ENCODE peak calls at places on chromosomes 13 and 19, in ten cellular contexts. One of them, this sample, is unnamed.

GRCh38 chr13:113366031-113366588 is 2.2 kb upstream of the GRTP1 start:
- DNase-seq in hepatocyte: no peak
- DNase-seq in stimulated activated CD4-positive, alpha-beta T cell treated with anti-CD3 and anti-CD28 coated beads, Interleukin-1b, Interleukin-23, amount 100 ng/mL, for 24 hours: no peak
- DNase-seq in HFF-Myc: no peak
- DNase-seq in T-helper 2 cell: no peak
- DNase-seq in fibroblast of pulmonary artery: no peak
- DNase-seq in effector CD4-positive, alpha-beta T cell: no peak
- DNase-seq in caudate nucleus: no peak
- DNase-seq in posterior vena cava: no peak
- DNase-seq in AG04450: no peak
- DNase-seq in this sample: no peak

GRCh38 chr13:92677571-92677970 is 549.0 kb upstream of the GPC6 start:
- DNase-seq in hepatocyte: peak; percentile 8
- DNase-seq in stimulated activated CD4-positive, alpha-beta T cell treated with anti-CD3 and anti-CD28 coated beads, Interleukin-1b, Interleukin-23, amount 100 ng/mL, for 24 hours: no peak
- DNase-seq in HFF-Myc: no peak
- DNase-seq in T-helper 2 cell: no peak
- DNase-seq in fibroblast of pulmonary artery: no peak
- DNase-seq in effector CD4-positive, alpha-beta T cell: no peak
- DNase-seq in caudate nucleus: no peak
- DNase-seq in posterior vena cava: no peak
- DNase-seq in AG04450: no peak
- DNase-seq in this sample: no peak

GRCh38 chr13:43516401-43516826 is 270.4 kb downstream of the ENOX1 start:
- DNase-seq in hepatocyte: peak; percentile 47
- DNase-seq in stimulated activated CD4-positive, alpha-beta T cell treated with anti-CD3 and anti-CD28 coated beads, Interleukin-1b, Interleukin-23, amount 100 ng/mL, for 24 hours: no peak
- DNase-seq in HFF-Myc: peak; percentile 54
- DNase-seq in T-helper 2 cell: no peak
- DNase-seq in fibroblast of pulmonary artery: peak; percentile 76
- DNase-seq in effector CD4-positive, alpha-beta T cell: no peak
- DNase-seq in caudate nucleus: no peak
- DNase-seq in posterior vena cava: no peak
- DNase-seq in AG04450: peak; percentile 65
- DNase-seq in this sample: no peak

GRCh38 chr19:756232-756631 is 5.3 kb downstream of the MISP start:
- DNase-seq in hepatocyte: no peak
- DNase-seq in stimulated activated CD4-positive, alpha-beta T cell treated with anti-CD3 and anti-CD28 coated beads, Interleukin-1b, Interleukin-23, amount 100 ng/mL, for 24 hours: no peak
- DNase-seq in HFF-Myc: no peak
- DNase-seq in T-helper 2 cell: no peak
- DNase-seq in fibroblast of pulmonary artery: peak; percentile 35
- DNase-seq in effector CD4-positive, alpha-beta T cell: no peak
- DNase-seq in caudate nucleus: no peak
- DNase-seq in posterior vena cava: no peak
- DNase-seq in AG04450: no peak
- DNase-seq in this sample: no peak

GRCh38 chr19:6947745-6948144 is 60.4 kb downstream of the ADGRE1 start:
- DNase-seq in hepatocyte: no peak
- DNase-seq in stimulated activated CD4-positive, alpha-beta T cell treated with anti-CD3 and anti-CD28 coated beads, Interleukin-1b, Interleukin-23, amount 100 ng/mL, for 24 hours: peak; percentile 38
- DNase-seq in HFF-Myc: peak; percentile 46
- DNase-seq in T-helper 2 cell: peak; percentile 12
- DNase-seq in fibroblast of pulmonary artery: peak; percentile 22
- DNase-seq in effector CD4-positive, alpha-beta T cell: no peak
- DNase-seq in caudate nucleus: no peak
- DNase-seq in posterior vena cava: no peak
- DNase-seq in AG04450: no peak
- DNase-seq in this sample: no peak

GRCh38 chr19:33403973-33404304 is 30.4 kb downstream of the CEBPG start:
- DNase-seq in hepatocyte: no peak
- DNase-seq in stimulated activated CD4-positive, alpha-beta T cell treated with anti-CD3 and anti-CD28 coated beads, Interleukin-1b, Interleukin-23, amount 100 ng/mL, for 24 hours: no peak
- DNase-seq in HFF-Myc: no peak
- DNase-seq in T-helper 2 cell: no peak
- DNase-seq in fibroblast of pulmonary artery: no peak
- DNase-seq in effector CD4-positive, alpha-beta T cell: no peak
- DNase-seq in caudate nucleus: no peak
- DNase-seq in posterior vena cava: peak; percentile 50
- DNase-seq in AG04450: no peak
- DNase-seq in this sample: no peak

GRCh38 chr13:74129500-74130144 is 4.6 kb downstream of the KLF12 start:
- DNase-seq in hepatocyte: no peak
- DNase-seq in stimulated activated CD4-positive, alpha-beta T cell treated with anti-CD3 and anti-CD28 coated beads, Interleukin-1b, Interleukin-23, amount 100 ng/mL, for 24 hours: no peak
- DNase-seq in HFF-Myc: no peak
- DNase-seq in T-helper 2 cell: no peak
- DNase-seq in fibroblast of pulmonary artery: no peak
- DNase-seq in effector CD4-positive, alpha-beta T cell: peak; percentile 4
- DNase-seq in caudate nucleus: no peak
- DNase-seq in posterior vena cava: no peak
- DNase-seq in AG04450: no peak
- DNase-seq in this sample: no peak

GRCh38 chr13:76815344-76815743 is 70.9 kb downstream of the KCTD12 start:
- DNase-seq in hepatocyte: no peak
- DNase-seq in stimulated activated CD4-positive, alpha-beta T cell treated with anti-CD3 and anti-CD28 coated beads, Interleukin-1b, Interleukin-23, amount 100 ng/mL, for 24 hours: no peak
- DNase-seq in HFF-Myc: no peak
- DNase-seq in T-helper 2 cell: no peak
- DNase-seq in fibroblast of pulmonary artery: no peak
- DNase-seq in effector CD4-positive, alpha-beta T cell: no peak
- DNase-seq in caudate nucleus: no peak
- DNase-seq in posterior vena cava: no peak
- DNase-seq in AG04450: no peak
- DNase-seq in this sample: no peak

GRCh38 chr13:108194435-108194936 is 20.9 kb downstream of the LIG4 start:
- DNase-seq in hepatocyte: no peak
- DNase-seq in stimulated activated CD4-positive, alpha-beta T cell treated with anti-CD3 and anti-CD28 coated beads, Interleukin-1b, Interleukin-23, amount 100 ng/mL, for 24 hours: no peak
- DNase-seq in HFF-Myc: no peak
- DNase-seq in T-helper 2 cell: no peak
- DNase-seq in fibroblast of pulmonary artery: no peak
- DNase-seq in effector CD4-positive, alpha-beta T cell: no peak
- DNase-seq in caudate nucleus: no peak
- DNase-seq in posterior vena cava: no peak
- DNase-seq in AG04450: no peak
- DNase-seq in this sample: no peak

GRCh38 chr19:55690109-55690768 is 15.2 kb downstream of the EPN1 start:
- DNase-seq in hepatocyte: no peak
- DNase-seq in stimulated activated CD4-positive, alpha-beta T cell treated with anti-CD3 and anti-CD28 coated beads, Interleukin-1b, Interleukin-23, amount 100 ng/mL, for 24 hours: no peak
- DNase-seq in HFF-Myc: no peak
- DNase-seq in T-helper 2 cell: no peak
- DNase-seq in fibroblast of pulmonary artery: no peak
- DNase-seq in effector CD4-positive, alpha-beta T cell: no peak
- DNase-seq in caudate nucleus: no peak
- DNase-seq in posterior vena cava: peak; percentile 79
- DNase-seq in AG04450: no peak
- DNase-seq in this sample: no peak

GRCh38 chr19:35120492-35120891 is 4.9 kb downstream of the FXYD3 start:
- DNase-seq in hepatocyte: no peak
- DNase-seq in stimulated activated CD4-positive, alpha-beta T cell treated with anti-CD3 and anti-CD28 coated beads, Interleukin-1b, Interleukin-23, amount 100 ng/mL, for 24 hours: no peak
- DNase-seq in HFF-Myc: peak; percentile 90
- DNase-seq in T-helper 2 cell: no peak
- DNase-seq in fibroblast of pulmonary artery: peak; percentile 23
- DNase-seq in effector CD4-positive, alpha-beta T cell: no peak
- DNase-seq in caudate nucleus: no peak
- DNase-seq in posterior vena cava: no peak
- DNase-seq in AG04450: no peak
- DNase-seq in this sample: no peak

GRCh38 chr19:53870485-53870844 is 2.8 kb downstream of the MYADM start:
- DNase-seq in hepatocyte: peak; percentile 44
- DNase-seq in stimulated activated CD4-positive, alpha-beta T cell treated with anti-CD3 and anti-CD28 coated beads, Interleukin-1b, Interleukin-23, amount 100 ng/mL, for 24 hours: no peak
- DNase-seq in HFF-Myc: no peak
- DNase-seq in T-helper 2 cell: no peak
- DNase-seq in fibroblast of pulmonary artery: no peak
- DNase-seq in effector CD4-positive, alpha-beta T cell: no peak
- DNase-seq in caudate nucleus: no peak
- DNase-seq in posterior vena cava: no peak
- DNase-seq in AG04450: no peak
- DNase-seq in this sample: no peak

GRCh38 chr19:17549088-17549740 is 6.2 kb upstream of the COLGALT1 start:
- DNase-seq in hepatocyte: no peak
- DNase-seq in stimulated activated CD4-positive, alpha-beta T cell treated with anti-CD3 and anti-CD28 coated beads, Interleukin-1b, Interleukin-23, amount 100 ng/mL, for 24 hours: no peak
- DNase-seq in HFF-Myc: no peak
- DNase-seq in T-helper 2 cell: no peak
- DNase-seq in fibroblast of pulmonary artery: no peak
- DNase-seq in effector CD4-positive, alpha-beta T cell: no peak
- DNase-seq in caudate nucleus: no peak
- DNase-seq in posterior vena cava: no peak
- DNase-seq in AG04450: no peak
- DNase-seq in this sample: no peak

GRCh38 chr19:53879145-53880037 is 2.6 kb upstream of the PRKCG start:
- DNase-seq in hepatocyte: peak; percentile 96
- DNase-seq in stimulated activated CD4-positive, alpha-beta T cell treated with anti-CD3 and anti-CD28 coated beads, Interleukin-1b, Interleukin-23, amount 100 ng/mL, for 24 hours: peak; percentile 75
- DNase-seq in HFF-Myc: peak; percentile 63
- DNase-seq in T-helper 2 cell: peak; percentile 69
- DNase-seq in fibroblast of pulmonary artery: peak; percentile 92
- DNase-seq in effector CD4-positive, alpha-beta T cell: peak; percentile 59
- DNase-seq in caudate nucleus: peak; percentile 85
- DNase-seq in posterior vena cava: peak; percentile 98
- DNase-seq in AG04450: peak; percentile 67
- DNase-seq in this sample: peak; percentile 95

GRCh38 chr13:64928704-64929499 is 2301.2 kb downstream of the PCDH9 start:
- DNase-seq in hepatocyte: peak; percentile 11
- DNase-seq in stimulated activated CD4-positive, alpha-beta T cell treated with anti-CD3 and anti-CD28 coated beads, Interleukin-1b, Interleukin-23, amount 100 ng/mL, for 24 hours: no peak
- DNase-seq in HFF-Myc: peak; percentile 19
- DNase-seq in T-helper 2 cell: no peak
- DNase-seq in fibroblast of pulmonary artery: peak; percentile 84
- DNase-seq in effector CD4-positive, alpha-beta T cell: no peak
- DNase-seq in caudate nucleus: no peak
- DNase-seq in posterior vena cava: no peak
- DNase-seq in AG04450: peak; percentile 27
- DNase-seq in this sample: no peak

GRCh38 chr13:46896346-46897138 is at the start of gene HTR2A:
- DNase-seq in hepatocyte: peak; percentile 14
- DNase-seq in stimulated activated CD4-positive, alpha-beta T cell treated with anti-CD3 and anti-CD28 coated beads, Interleukin-1b, Interleukin-23, amount 100 ng/mL, for 24 hours: no peak
- DNase-seq in HFF-Myc: no peak
- DNase-seq in T-helper 2 cell: no peak
- DNase-seq in fibroblast of pulmonary artery: peak; percentile 40
- DNase-seq in effector CD4-positive, alpha-beta T cell: no peak
- DNase-seq in caudate nucleus: no peak
- DNase-seq in posterior vena cava: peak; percentile 89
- DNase-seq in AG04450: no peak
- DNase-seq in this sample: peak; percentile 10

GRCh38 chr19:4375164-4375619 is 25.2 kb downstream of the SH3GL1 start:
- DNase-seq in hepatocyte: peak; percentile 85
- DNase-seq in stimulated activated CD4-positive, alpha-beta T cell treated with anti-CD3 and anti-CD28 coated beads, Interleukin-1b, Interleukin-23, amount 100 ng/mL, for 24 hours: no peak
- DNase-seq in HFF-Myc: no peak
- DNase-seq in T-helper 2 cell: no peak
- DNase-seq in fibroblast of pulmonary artery: no peak
- DNase-seq in effector CD4-positive, alpha-beta T cell: no peak
- DNase-seq in caudate nucleus: no peak
- DNase-seq in posterior vena cava: peak; percentile 81
- DNase-seq in AG04450: no peak
- DNase-seq in this sample: no peak

GRCh38 chr13:25732146-25732865 is 319.5 kb downstream of the SHISA2 start:
- DNase-seq in hepatocyte: no peak
- DNase-seq in stimulated activated CD4-positive, alpha-beta T cell treated with anti-CD3 and anti-CD28 coated beads, Interleukin-1b, Interleukin-23, amount 100 ng/mL, for 24 hours: no peak
- DNase-seq in HFF-Myc: no peak
- DNase-seq in T-helper 2 cell: no peak
- DNase-seq in fibroblast of pulmonary artery: peak; percentile 15
- DNase-seq in effector CD4-positive, alpha-beta T cell: no peak
- DNase-seq in caudate nucleus: no peak
- DNase-seq in posterior vena cava: no peak
- DNase-seq in AG04450: no peak
- DNase-seq in this sample: no peak

GRCh38 chr19:11735375-11735774 is 3.4 kb downstream of the ZNF823 start:
- DNase-seq in hepatocyte: no peak
- DNase-seq in stimulated activated CD4-positive, alpha-beta T cell treated with anti-CD3 and anti-CD28 coated beads, Interleukin-1b, Interleukin-23, amount 100 ng/mL, for 24 hours: no peak
- DNase-seq in HFF-Myc: no peak
- DNase-seq in T-helper 2 cell: no peak
- DNase-seq in fibroblast of pulmonary artery: no peak
- DNase-seq in effector CD4-positive, alpha-beta T cell: no peak
- DNase-seq in caudate nucleus: no peak
- DNase-seq in posterior vena cava: no peak
- DNase-seq in AG04450: no peak
- DNase-seq in this sample: no peak

GRCh38 chr19:39046037-39046821 is 13.9 kb upstream of the FBXO27 start:
- DNase-seq in hepatocyte: peak; percentile 48
- DNase-seq in stimulated activated CD4-positive, alpha-beta T cell treated with anti-CD3 and anti-CD28 coated beads, Interleukin-1b, Interleukin-23, amount 100 ng/mL, for 24 hours: no peak
- DNase-seq in HFF-Myc: peak; percentile 30
- DNase-seq in T-helper 2 cell: no peak
- DNase-seq in fibroblast of pulmonary artery: no peak
- DNase-seq in effector CD4-positive, alpha-beta T cell: no peak
- DNase-seq in caudate nucleus: no peak
- DNase-seq in posterior vena cava: no peak
- DNase-seq in AG04450: no peak
- DNase-seq in this sample: no peak

This sample was measured in nucleus accumbens.